ENCODE peak calls at places on chromosomes 13 and 19, in seven cellular contexts. I is kidney, F is right lobe of liver, O is fibroblast of mammary gland, V is fibroblast of lung, K is astrocyte, Z is breast epithelium. B is an unnamed sample.

GRCh38 chr19:43078311-43078710 is 4.2 kb downstream of the PSG2 start:
- DNase-seq in I (no peak), F (no peak), O (peak), V (peak), K (peak), Z (no peak), B (no peak)

GRCh38 chr13:95403349-95404140 is 102.3 kb upstream of the ABCC4 start:
- DNase-seq in I (no peak), F (no peak), O (no peak), V (peak), K (peak), Z (no peak), B (peak)

GRCh38 chr13:99151516-99151915 is 49.1 kb upstream of the UBAC2 start:
- DNase-seq in I (no peak), F (no peak), O (peak), V (peak), K (peak), Z (no peak), B (peak)

GRCh38 chr13:35839746-35840273 is 291.4 kb downstream of the DCLK1 start:
- DNase-seq in I (no peak), F (no peak), O (no peak), V (no peak), K (no peak), Z (no peak), B (no peak)

GRCh38 chr19:23558541-23558940 is 128.5 kb downstream of the ZNF675 start:
- DNase-seq in I (no peak), F (no peak), O (no peak), V (no peak), K (no peak), Z (no peak), B (no peak)

GRCh38 chr13:30918662-30919405 is 12.8 kb downstream of the MEDAG start:
- DNase-seq in I (no peak), F (no peak), O (peak), V (peak), K (no peak), Z (no peak), B (no peak)

GRCh38 chr19:46216612-46217011 is 12.9 kb upstream of the IGFL1 start:
- DNase-seq in I (peak), F (no peak), O (no peak), V (no peak), K (no peak), Z (no peak), B (no peak)

GRCh38 chr13:43377149-43377548 is 353.8 kb downstream of the DNAJC15 start:
- DNase-seq in I (no peak), F (no peak), O (peak), V (peak), K (peak), Z (no peak), B (no peak)

GRCh38 chr13:41059466-41059865 is 1.8 kb upstream of the WBP4 start:
- DNase-seq in I (no peak), F (no peak), O (peak), V (peak), K (no peak), Z (no peak), B (no peak)

GRCh38 chr13:41061914-41062837 is 867 bp downstream of the WBP4 start:
- DNase-seq in I (no peak), F (no peak), O (peak), V (peak), K (peak), Z (no peak), B (no peak)

GRCh38 chr13:41059896-41060722 is 1.2 kb upstream of the WBP4 start:
- DNase-seq in I (peak), F (peak), O (peak), V (peak), K (peak), Z (peak), B (peak)

GRCh38 chr13:41060723-41061074 is 610 bp upstream of the WBP4 start:
- DNase-seq in I (peak), F (no peak), O (peak), V (peak), K (peak), Z (peak), B (no peak)

GRCh38 chr13:41061075-41061913 is at the start of gene WBP4:
- DNase-seq in I (peak), F (peak), O (peak), V (peak), K (peak), Z (peak), B (peak)
- TF ChIP-seq CTCF in I (peak), F (no peak), O (peak), V (no peak), K (no peak), Z (peak), B (peak)

GRCh38 chr19:10403137-10404021 is at the start of gene CDC37:
- DNase-seq in I (peak), F (peak), O (peak), V (peak), K (peak), Z (peak), B (peak)
- H3K4me3 ChIP-seq in I (peak), F (peak), O (peak), V (peak), K (peak), Z (peak), B (peak)

GRCh38 chr13:21061077-21061945 is at the start of gene LATS2:
- DNase-seq in I (peak), F (peak), O (peak), V (peak), K (peak), Z (peak), B (peak)
- TF ChIP-seq CTCF in I (peak), F (peak), O (no peak), V (peak), K (no peak), Z (no peak), B (peak)

GRCh38 chr19:49658566-49659442 is 6.9 kb downstream of the IRF3 start:
- DNase-seq in I (peak), F (no peak), O (no peak), V (no peak), K (no peak), Z (no peak), B (no peak)
- H3K4me3 ChIP-seq in I (no peak), F (no peak), O (no peak), V (no peak), K (no peak), Z (no peak), B (no peak)

GRCh38 chr19:35996777-35997176 is 1.8 kb downstream of the SDHAF1 start:
- DNase-seq in I (no peak), F (no peak), O (no peak), V (no peak), K (no peak), Z (no peak), B (no peak)
- TF ChIP-seq CTCF in I (no peak), F (no peak), O (no peak), V (no peak), K (no peak), Z (no peak), B (no peak)

GRCh38 chr19:48895226-48895625 is 3.3 kb downstream of the TULP2 start:
- DNase-seq in I (no peak), F (no peak), O (no peak), V (no peak), K (no peak), Z (no peak), B (no peak)

GRCh38 chr19:48896191-48896720 is 2.3 kb downstream of the TULP2 start:
- DNase-seq in I (peak), F (peak), O (peak), V (peak), K (no peak), Z (no peak), B (no peak)

GRCh38 chr19:48897181-48897580 is 1.4 kb downstream of the TULP2 start:
- DNase-seq in I (no peak), F (no peak), O (no peak), V (no peak), K (no peak), Z (no peak), B (no peak)

GRCh38 chr19:48900477-48901452 is 653 bp downstream of the NUCB1 start:
- DNase-seq in I (peak), F (no peak), O (peak), V (peak), K (peak), Z (no peak), B (no peak)

GRCh38 chr19:48899781-48900476 is at the start of gene NUCB1:
- DNase-seq in I (peak), F (peak), O (peak), V (peak), K (peak), Z (peak), B (peak)
- H3K4me3 ChIP-seq in I (peak), F (peak), O (peak), V (peak), K (peak), Z (peak), B (peak)

GRCh38 chr19:38542040-38542439 is 75.7 kb downstream of the MAP4K1 start:
- DNase-seq in I (no peak), F (no peak), O (no peak), V (no peak), K (no peak), Z (no peak), B (no peak)

GRCh38 chr19:38545596-38545995 is 72.2 kb downstream of the MAP4K1 start:
- DNase-seq in I (no peak), F (no peak), O (peak), V (no peak), K (no peak), Z (no peak), B (no peak)

GRCh38 chr19:38543286-38543806 is 74.4 kb downstream of the MAP4K1 start:
- DNase-seq in I (no peak), F (no peak), O (no peak), V (no peak), K (no peak), Z (no peak), B (no peak)

GRCh38 chr19:38543807-38544568 is 73.8 kb downstream of the MAP4K1 start:
- DNase-seq in I (peak), F (no peak), O (peak), V (peak), K (peak), Z (no peak), B (peak)

DNA sequence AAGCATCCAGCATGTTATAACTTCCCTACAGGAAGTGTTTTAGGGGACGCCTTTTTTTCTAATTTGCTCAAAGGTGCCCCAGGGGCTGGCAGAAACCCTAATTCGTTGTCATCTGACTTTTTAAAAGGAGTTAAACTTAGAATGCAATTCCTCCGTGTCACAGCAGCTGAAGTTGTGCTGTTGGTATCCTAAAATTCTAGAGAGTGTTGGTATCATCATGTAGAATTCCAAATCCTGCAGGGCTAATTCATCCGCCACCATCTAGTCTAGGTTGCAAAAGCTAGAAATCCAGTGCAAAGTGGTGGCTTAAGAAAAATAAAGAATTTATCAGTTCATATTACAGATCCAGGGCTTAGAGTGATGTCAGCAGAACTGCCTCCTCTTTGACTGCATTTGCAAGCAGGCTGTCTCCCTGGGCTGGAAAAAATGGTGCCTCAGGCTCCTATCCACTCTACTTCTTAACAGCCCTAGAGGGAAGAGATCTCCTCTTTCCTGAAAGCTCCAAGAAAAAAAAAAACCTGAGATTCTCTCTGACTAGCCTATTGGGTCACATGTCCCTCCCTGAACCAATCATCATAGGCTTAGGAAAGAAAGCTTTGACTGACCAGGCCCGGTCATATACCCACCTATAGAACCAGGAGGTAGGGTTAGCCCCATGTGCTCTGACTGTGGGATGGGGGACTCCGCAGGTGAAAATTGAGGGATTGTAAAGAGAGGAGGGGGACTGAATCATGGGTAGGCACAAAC is 73.0 kb downstream of the MAP4K1 start:
- DNase-seq in I (no peak), F (no peak), O (no peak), V (peak), K (no peak), Z (no peak), B (no peak)
- TF ChIP-seq CTCF in I (no peak), F (peak), O (peak), V (no peak), K (no peak), Z (no peak), B (no peak)

GRCh38 chr13:114320065-114320464 is 5.8 kb downstream of the CHAMP1 start:
- DNase-seq in I (no peak), F (no peak), O (no peak), V (no peak), K (no peak), Z (no peak), B (no peak)

GRCh38 chr13:114319441-114319871 is 5.2 kb downstream of the CHAMP1 start:
- DNase-seq in I (no peak), F (no peak), O (peak), V (peak), K (peak), Z (no peak), B (no peak)

GRCh38 chr13:114321256-114321655 is 7.0 kb downstream of the CHAMP1 start:
- DNase-seq in I (no peak), F (no peak), O (no peak), V (no peak), K (no peak), Z (no peak), B (no peak)

GRCh38 chr13:114315074-114315785 is 927 bp downstream of the CHAMP1 start:
- DNase-seq in I (no peak), F (no peak), O (no peak), V (peak), K (no peak), Z (no peak), B (no peak)

DNA sequence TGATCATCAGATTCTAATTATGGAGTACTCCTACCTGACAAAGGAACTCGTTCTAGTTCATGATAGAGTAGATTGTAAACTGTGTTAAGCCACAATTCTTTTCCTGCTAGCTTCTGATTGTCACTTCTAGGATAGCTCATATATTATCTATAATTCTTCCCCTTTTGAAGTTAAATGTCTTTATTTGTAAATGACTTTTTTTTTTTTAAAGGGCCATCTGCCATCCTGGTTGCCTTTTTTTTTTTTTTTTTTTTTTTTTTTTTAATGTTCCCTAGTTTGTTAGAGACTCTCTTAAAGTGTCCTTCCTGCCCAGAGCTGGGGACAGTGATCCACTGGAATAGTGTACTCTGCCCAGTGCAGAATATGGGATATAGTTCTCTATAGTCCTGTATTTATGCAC is 4.3 kb downstream of the CHAMP1 start:
- DNase-seq in I (no peak), F (no peak), O (no peak), V (no peak), K (no peak), Z (no peak), B (no peak)
- H3K4me3 ChIP-seq in I (no peak), F (no peak), O (no peak), V (no peak), K (no peak), Z (no peak), B (no peak)